ENCODE peak calls at places on chromosomes 4 and X, in eight cellular contexts. K is fibroblast of mammary gland; D is hepatocyte; N is endodermal cell; P is H7; S is left ventricle myocardium inferior; G is CD8-positive, alpha-beta T cell; H is NT2/D1. F is an unnamed sample.

GRCh38 chr4:173272987-173273386 is 61.2 kb downstream of the HMGB2 start:
- DNase-seq in K (peak), D (no peak), N (no peak), P (no peak), S (no peak), G (no peak), H (no peak), F (no peak)

GRCh38 chr4:151851354-151851753 is 90.5 kb upstream of the GATB start:
- DNase-seq in K (no peak), D (no peak), N (no peak), P (no peak), S (no peak), G (no peak), H (no peak), F (no peak)

GRCh38 chr4:2186133-2186864 is 55.6 kb downstream of the HAUS3 start:
- DNase-seq in K (peak), D (peak), N (peak), P (peak), S (no peak), G (no peak), H (peak), F (no peak)

GRCh38 chr4:149589826-149590225 is 225.8 kb downstream of the IQCM start:
- DNase-seq in K (no peak), D (no peak), N (no peak), P (no peak), S (no peak), G (no peak), H (no peak), F (no peak)

GRCh38 chr4:166091914-166092510 is 219.0 kb downstream of the TLL1 start:
- DNase-seq in K (peak), D (peak), N (no peak), P (peak), S (no peak), G (no peak), H (no peak), F (peak)

GRCh38 chrX:42996861-42997260 is 218.9 kb upstream of the PPP1R2C start:
- DNase-seq in K (no peak), D (no peak), N (no peak), P (no peak), S (no peak), G (no peak), H (no peak), F (no peak)

GRCh38 chr4:81065446-81065845 is 34.9 kb downstream of the BMP3 start:
- DNase-seq in K (no peak), D (no peak), N (no peak), P (no peak), S (no peak), G (no peak), H (no peak), F (no peak)

GRCh38 chrX:40468033-40468979 is 112.5 kb upstream of the ATP6AP2 start:
- DNase-seq in K (peak), D (peak), N (peak), P (peak), S (peak), G (peak), H (peak), F (peak)

GRCh38 chrX:49829016-49829415 is at the start of gene PAGE4:
- DNase-seq in K (no peak), D (no peak), N (peak), P (peak), S (no peak), G (no peak), H (no peak), F (no peak)

GRCh38 chr4:18882468-18882867 is 860.9 kb upstream of the LCORL start:
- DNase-seq in K (peak), D (peak), N (no peak), P (no peak), S (no peak), G (no peak), H (peak), F (no peak)

GRCh38 chr4:184283659-184284335 is 66.1 kb upstream of the ENPP6 start:
- DNase-seq in K (no peak), D (no peak), N (no peak), P (peak), S (no peak), G (no peak), H (no peak), F (peak)

GRCh38 chrX:46184749-46185148 is 360.5 kb downstream of the ZNF674 start:
- DNase-seq in K (peak), D (no peak), N (no peak), P (no peak), S (no peak), G (no peak), H (no peak), F (no peak)

GRCh38 chrX:63934160-63934559 is 149.1 kb upstream of the ARHGEF9 start:
- DNase-seq in K (no peak), D (no peak), N (peak), P (no peak), S (no peak), G (no peak), H (peak), F (no peak)

GRCh38 chr4:150581611-150582010 is 340 bp upstream of the MAB21L2 start:
- DNase-seq in K (no peak), D (peak), N (peak), P (peak), S (no peak), G (no peak), H (no peak), F (no peak)

GRCh38 chr4:169268951-169269781 is 1.6 kb downstream of the SH3RF1 start:
- DNase-seq in K (peak), D (peak), N (peak), P (no peak), S (no peak), G (no peak), H (no peak), F (no peak)

GRCh38 chr4:187685247-187685646 is 310.3 kb upstream of the ZFP42 start:
- DNase-seq in K (peak), D (no peak), N (no peak), P (no peak), S (no peak), G (no peak), H (no peak), F (no peak)

GRCh38 chr4:106034205-106034604 is 138.9 kb downstream of the NPNT start:
- DNase-seq in K (peak), D (no peak), N (no peak), P (no peak), S (no peak), G (no peak), H (no peak), F (no peak)

GRCh38 chrX:9676311-9676710 is 89.3 kb downstream of the GPR143 start:
- DNase-seq in K (peak), D (no peak), N (no peak), P (no peak), S (no peak), G (no peak), H (no peak), F (no peak)

GRCh38 chrX:132414404-132414803 is 74.4 kb downstream of the MBNL3 start:
- DNase-seq in K (no peak), D (no peak), N (no peak), P (no peak), S (no peak), G (no peak), H (no peak), F (no peak)

DNA sequence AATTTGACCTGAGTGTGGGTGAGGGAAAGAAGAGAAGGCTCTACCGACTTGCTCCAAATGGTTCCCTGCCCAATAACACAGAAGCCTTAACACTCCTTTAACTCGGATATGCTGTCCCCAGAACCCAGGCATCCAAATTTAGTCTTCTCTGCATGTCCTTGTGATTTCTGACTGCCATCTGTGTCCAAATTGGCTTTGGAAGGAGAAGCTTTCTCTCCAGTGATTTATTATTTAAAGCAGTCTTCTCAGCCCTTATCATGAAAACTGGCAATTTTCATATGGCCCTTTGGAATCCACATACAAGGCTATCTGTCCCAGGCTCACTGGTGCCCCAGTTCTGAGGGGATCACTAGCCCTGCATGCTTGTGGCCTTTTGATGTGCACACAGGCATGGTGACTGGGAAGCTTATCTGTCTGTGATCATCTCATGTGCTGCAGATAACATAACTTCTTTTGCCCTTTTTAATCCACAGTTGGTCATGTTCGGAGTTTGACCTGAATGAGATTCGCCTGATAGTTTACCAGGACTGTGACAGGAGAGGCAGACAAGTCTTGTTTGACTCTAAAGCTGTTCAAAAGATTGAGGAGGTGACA is 56.7 kb downstream of the FNIP2 start:
- DNase-seq in K (no peak), D (no peak), N (no peak), P (no peak), S (no peak), G (no peak), H (no peak), F (no peak)
- H3K4me3 ChIP-seq in K (no peak), D (no peak), N (no peak), P (no peak), S (peak), G (no peak), H (no peak), F (no peak)

DNA sequence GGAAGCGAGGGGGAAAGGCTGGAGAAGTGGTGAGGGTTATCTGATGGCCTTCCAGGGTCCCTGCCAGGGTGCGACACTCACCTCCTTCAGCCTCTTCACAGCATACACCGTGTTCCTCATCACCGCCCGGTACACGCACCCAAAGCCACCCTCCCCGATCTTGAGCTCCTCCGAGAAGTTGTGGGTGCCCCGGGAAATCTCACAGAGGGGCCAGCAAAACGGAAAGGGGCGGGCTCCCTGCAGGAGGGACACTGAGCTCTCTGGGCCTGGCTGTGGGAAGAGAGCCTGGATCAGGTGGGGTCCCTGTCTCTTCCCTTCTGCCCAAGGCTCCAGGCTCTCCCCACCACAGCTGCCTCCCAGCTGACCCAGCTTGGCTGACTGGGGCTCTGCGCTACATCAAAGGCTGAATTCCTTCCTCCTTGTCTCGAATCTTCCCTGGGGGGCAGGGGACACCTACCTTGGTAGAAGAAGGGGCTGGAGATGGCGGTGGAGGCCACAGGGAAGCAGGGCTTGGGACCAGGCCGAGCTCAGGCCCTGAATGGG is 1.1 kb downstream of the IRAK1 start:
- DNase-seq in K (no peak), D (no peak), N (no peak), P (peak), S (no peak), G (no peak), H (no peak), F (no peak)
- H3K4me3 ChIP-seq in K (peak), D (no peak), N (no peak), P (no peak), S (peak), G (peak), H (peak), F (peak)

GRCh38 chrX:47573334-47574095 is 8.7 kb upstream of the TIMP1 start:
- DNase-seq in K (peak), D (peak), N (peak), P (peak), S (peak), G (no peak), H (peak), F (no peak)
- H3K4me3 ChIP-seq in K (no peak), D (peak), N (peak), P (peak), S (peak), G (no peak), H (peak), F (no peak)

DNA sequence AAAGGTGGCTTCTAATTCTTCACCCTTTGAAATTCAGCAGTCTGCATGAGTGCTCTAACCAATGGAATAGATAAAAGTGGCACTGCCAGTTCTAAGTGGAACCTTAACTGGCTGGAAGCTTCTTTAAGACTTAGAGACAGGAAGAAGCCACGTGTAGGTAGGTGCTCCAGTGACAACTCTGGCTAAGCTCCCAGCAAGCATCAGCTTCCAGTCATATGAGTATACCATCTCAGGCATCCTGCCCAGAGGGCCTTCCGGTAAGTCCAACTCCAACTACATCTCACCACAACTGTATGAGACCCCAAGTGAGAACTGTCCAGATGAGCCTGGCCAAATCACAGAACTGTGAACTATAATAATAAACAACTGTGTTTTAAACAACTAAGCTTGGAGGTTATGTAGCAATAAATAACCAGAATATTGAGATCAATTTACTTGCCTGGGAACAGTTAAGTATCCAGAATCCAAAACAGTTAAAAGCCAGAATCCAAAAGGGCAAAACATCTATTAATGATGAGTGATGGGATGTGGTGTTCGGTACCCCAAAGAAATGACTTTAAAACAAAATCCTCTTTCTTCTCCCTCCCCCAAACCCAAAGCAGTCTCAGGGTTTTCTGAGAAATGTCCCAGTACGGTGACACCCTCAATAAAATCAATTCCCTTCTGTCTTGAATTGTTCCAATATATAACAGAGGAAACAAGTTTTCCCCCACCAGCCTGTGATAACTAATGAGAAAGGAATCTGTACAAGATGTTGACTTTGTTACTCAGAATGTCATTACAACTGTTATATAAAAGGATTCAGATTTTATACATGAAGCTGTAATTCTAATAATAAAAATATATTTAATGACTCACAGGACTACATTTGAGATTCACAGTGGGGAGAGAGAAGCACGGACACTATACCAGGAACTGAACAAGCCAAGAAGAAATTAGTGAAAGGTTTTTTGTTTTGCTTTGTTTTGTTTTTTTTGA is 4.2 kb downstream of the TSPAN5 start:
- DNase-seq in K (peak), D (no peak), N (no peak), P (no peak), S (no peak), G (no peak), H (no peak), F (no peak)
- H3K4me3 ChIP-seq in K (peak), D (no peak), N (no peak), P (no peak), S (no peak), G (no peak), H (no peak), F (no peak)

GRCh38 chrX:51891821-51892551 is 1.4 kb upstream of the MAGED1 start:
- DNase-seq in K (peak), D (peak), N (peak), P (no peak), S (peak), G (no peak), H (no peak), F (no peak)
- H3K4me3 ChIP-seq in K (no peak), D (no peak), N (no peak), P (no peak), S (no peak), G (no peak), H (peak), F (no peak)

DNA sequence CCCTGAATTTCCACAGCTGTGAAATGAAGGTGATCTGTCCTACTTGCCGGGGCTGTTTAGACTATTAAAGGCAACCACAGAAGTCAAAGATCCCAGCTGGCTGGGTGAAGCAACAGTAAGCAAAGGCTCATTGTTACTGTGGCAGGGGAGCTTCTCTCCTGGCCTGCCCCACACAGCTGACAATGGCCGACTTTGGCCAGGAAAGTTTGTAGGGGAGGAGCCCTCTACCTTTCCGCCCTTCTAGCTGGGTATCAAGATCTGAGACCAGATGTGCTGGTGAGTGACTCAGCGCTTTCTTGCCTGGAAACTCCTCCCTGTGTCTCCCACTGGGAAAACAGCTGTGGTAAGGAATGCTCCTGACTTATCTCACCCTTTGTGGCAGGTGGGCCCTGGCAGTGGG is 21.1 kb downstream of the RASSF6 start:
- DNase-seq in K (peak), D (peak), N (peak), P (peak), S (no peak), G (no peak), H (no peak), F (no peak)
- H3K4me3 ChIP-seq in K (no peak), D (no peak), N (peak), P (no peak), S (no peak), G (no peak), H (no peak), F (no peak)